ENCODE peak calls at places on chromosomes 12 and 14, in eight cellular contexts. M, B, D, X, N, G, C and Q are unnamed samples.

GRCh38 chr14:67335781-67336180 is 23.8 kb downstream of the ATP6V1D start:
- DNase-seq in C (peak; percentile 15), D (no peak), M (peak; percentile 36), X (no peak), B (no peak), N (no peak), G (no peak), Q (no peak)

GRCh38 chr12:89862511-89863331 is 154.1 kb upstream of the ATP2B1 start:
- DNase-seq in G (peak; percentile 32), D (no peak), M (no peak), N (peak; percentile 42), X (peak; percentile 28), C (no peak), B (no peak), Q (no peak)

GRCh38 chr14:34111933-34112332 is 161.1 kb upstream of the EGLN3 start:
- DNase-seq in B (no peak), D (no peak), G (no peak), X (no peak), C (no peak), N (no peak), M (no peak), Q (no peak)

GRCh38 chr12:75979181-75979580 is 52.4 kb downstream of the PHLDA1 start:
- DNase-seq in D (no peak), C (no peak), M (no peak), B (no peak), G (no peak), X (no peak), N (no peak), Q (no peak)

GRCh38 chr12:7448099-7448498 is 4.1 kb upstream of the CD163L1 start:
- DNase-seq in M (no peak), C (no peak), D (no peak), X (no peak), B (no peak), G (no peak), N (no peak), Q (no peak)

GRCh38 chr12:65756956-65757511 is 67.2 kb upstream of the HMGA2 start:
- DNase-seq in M (no peak), X (no peak), G (no peak), B (no peak), C (no peak), N (no peak), D (no peak), Q (no peak)

GRCh38 chr12:15477761-15478160 is 155.5 kb downstream of the PTPRO start:
- DNase-seq in N (no peak), D (no peak), C (no peak), G (no peak), B (no peak), M (no peak), X (no peak), Q (no peak)

GRCh38 chr12:84058136-84058535 is 854.5 kb downstream of the SLC6A15 start:
- DNase-seq in N (no peak), C (no peak), D (no peak), X (peak; percentile 14), M (no peak), B (no peak), G (no peak), Q (no peak)

GRCh38 chr12:27604431-27604830 is 80.4 kb downstream of the PPFIBP1 start:
- DNase-seq in G (no peak), N (no peak), D (no peak), B (no peak), M (no peak), X (no peak), C (no peak), Q (no peak)

GRCh38 chr14:20332386-20332945 is 613 bp downstream of the CCNB1IP1 start:
- DNase-seq in D (no peak), G (no peak), X (peak; percentile 31), N (peak; percentile 11), C (no peak), B (no peak), M (no peak), Q (peak; percentile 34)

GRCh38 chr12:86698581-86698980 is 442.4 kb upstream of the MGAT4C start:
- DNase-seq in D (no peak), G (no peak), N (no peak), B (no peak), M (no peak), X (no peak), C (no peak), Q (no peak)

GRCh38 chr14:96148631-96149030 is 56.0 kb upstream of the BDKRB2 start:
- DNase-seq in D (no peak), G (no peak), N (no peak), C (no peak), X (no peak), B (peak; percentile 40), M (no peak), Q (peak; percentile 26)

GRCh38 chr12:89709994-89710872 is 1.6 kb upstream of the ATP2B1 start:
- DNase-seq in M (no peak), D (peak; percentile 60), C (peak; percentile 31), X (peak; percentile 63), B (peak; percentile 87), N (peak; percentile 67), G (no peak), Q (peak; percentile 61)

GRCh38 chr12:96766232-96766631 is 140.8 kb upstream of the NEDD1 start:
- DNase-seq in G (no peak), C (no peak), N (no peak), M (no peak), B (no peak), X (no peak), D (no peak), Q (no peak)

GRCh38 chr14:69675877-69676416 is 64.6 kb downstream of the SUSD6 start:
- DNase-seq in M (no peak), B (no peak), D (no peak), X (no peak), C (no peak), N (no peak), G (no peak), Q (no peak)

GRCh38 chr12:117380083-117380482 is 18.7 kb upstream of the NOS1 start:
- DNase-seq in C (no peak), X (peak; percentile 41), D (no peak), B (no peak), G (no peak), M (no peak), N (no peak), Q (no peak)

GRCh38 chr14:104284107-104284592 is 145.8 kb downstream of the KIF26A start:
- DNase-seq in C (no peak), M (no peak), N (no peak), B (peak; percentile 57), X (no peak), G (peak; percentile 14), D (no peak), Q (peak; percentile 2)

GRCh38 chr12:108855284-108856169 is 1.9 kb downstream of the SSH1 start:
- DNase-seq in X (peak; percentile 55), M (no peak), G (no peak), C (no peak), B (no peak), N (no peak), D (no peak), Q (no peak)
- TF ChIP-seq CTCF in X (no peak), M (no peak), G (no peak), C (no peak), B (no peak), N (no peak), D (no peak), Q (no peak)

DNA sequence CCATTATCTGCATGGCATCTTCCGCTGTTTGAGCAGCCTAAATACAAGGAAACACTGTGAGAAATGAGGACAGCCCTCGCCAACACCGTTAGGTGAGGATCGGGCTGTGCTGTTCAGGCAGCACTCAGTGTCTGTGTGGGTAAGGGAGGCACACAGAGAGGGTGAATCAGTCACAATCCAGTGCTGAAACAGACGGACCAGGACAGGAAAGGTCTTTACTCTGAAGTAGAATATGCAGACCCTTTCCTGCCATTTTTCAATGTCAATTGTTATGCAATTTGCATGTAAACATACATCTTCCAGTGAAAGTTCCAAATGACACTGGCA is 53.0 kb upstream of the VPS33A start:
- DNase-seq in G (no peak), N (no peak), C (no peak), B (no peak), M (no peak), D (no peak), X (no peak), Q (no peak)
- H3K27ac ChIP-seq in G (peak overlapping the region; percentile 39), N (peak overlapping the region; percentile 24), C (no peak overlapping the region), B (peak overlapping the region; percentile 47), M (no peak overlapping the region), D (no peak overlapping the region), X (no peak overlapping the region), Q (no peak overlapping the region)

GRCh38 chr14:94345344-94346072 is 22.4 kb upstream of the SERPINA6 start:
- DNase-seq in X (no peak), B (no peak), D (no peak), M (peak; percentile 76), C (peak; percentile 82), G (no peak), N (no peak), Q (no peak)
- TF ChIP-seq POLR2A in X (no peak), B (no peak), D (no peak), M (no peak), C (no peak), G (no peak), N (no peak), Q (no peak)

DNA sequence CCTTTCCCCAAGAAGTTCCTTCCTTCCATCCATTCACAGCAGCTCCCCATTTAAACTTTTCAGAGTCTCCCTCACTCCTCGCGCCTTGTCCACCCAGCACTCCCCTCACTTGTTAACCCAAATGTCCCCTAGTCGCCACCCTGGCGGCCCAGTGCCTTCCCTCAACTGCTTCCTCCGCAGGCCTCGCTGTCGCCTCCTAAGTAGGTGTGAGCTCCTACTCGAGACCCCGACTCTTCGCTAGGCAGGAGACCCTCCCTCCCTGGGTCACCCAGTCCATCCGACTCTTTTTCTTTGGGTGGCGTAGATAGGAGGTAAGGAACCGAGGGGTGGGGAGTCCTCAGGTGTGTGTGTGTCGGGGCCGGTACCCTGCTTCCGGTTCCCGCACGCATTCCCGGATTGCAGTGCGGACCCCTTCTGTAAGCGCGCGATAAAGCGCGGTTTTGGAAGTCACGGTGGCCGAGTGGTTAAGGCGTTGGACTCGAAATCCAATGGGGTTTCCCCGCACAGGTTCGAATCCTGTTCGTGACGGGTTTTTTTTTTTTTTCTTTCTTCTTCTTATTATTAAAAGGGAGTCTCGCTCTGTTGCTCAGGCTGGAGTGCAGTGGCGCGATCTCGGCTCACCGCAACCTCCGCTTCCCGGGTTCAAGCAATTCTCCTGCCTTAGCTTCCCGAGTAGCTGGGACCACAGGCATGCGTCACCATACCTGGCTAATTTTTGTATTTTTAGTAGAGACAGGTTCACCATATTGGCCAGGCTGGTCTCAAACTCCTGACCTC is 823 bp upstream of the SMARCC2 start:
- DNase-seq in B (peak; percentile 87), D (peak; percentile 86), G (peak; percentile 70), N (peak; percentile 86), C (peak; percentile 71), M (peak; percentile 90), X (peak; percentile 89), Q (peak; percentile 88)
- TF ChIP-seq CTCF in B (no peak), D (no peak), G (no peak), N (no peak), C (no peak), M (no peak), X (peak; percentile 24), Q (no peak)

DNA sequence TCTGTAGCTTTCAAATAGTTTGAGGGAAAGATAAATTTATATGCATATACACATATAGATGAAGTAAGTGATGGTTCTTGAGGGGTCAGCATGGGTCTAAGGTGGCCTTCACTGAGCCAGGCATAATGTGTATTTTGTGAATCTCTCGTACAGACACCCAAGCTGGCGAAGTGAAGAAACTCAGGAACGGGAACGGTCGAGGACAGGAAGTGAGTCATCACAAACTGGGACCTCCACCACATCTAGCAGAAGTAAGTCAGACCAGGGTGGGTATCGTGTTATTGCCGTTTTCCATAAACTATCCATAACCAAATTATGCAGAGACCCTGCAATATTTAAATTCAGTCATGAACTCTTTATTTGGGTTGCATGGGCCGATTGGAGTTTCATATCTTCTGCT is 15.4 kb upstream of the TNS2 start:
- DNase-seq in D (no peak), C (no peak), B (no peak), N (no peak), X (no peak), M (no peak), G (no peak), Q (no peak)
- H3K27ac ChIP-seq in D (no peak overlapping the region), C (no peak overlapping the region), B (no peak overlapping the region), N (no peak overlapping the region), X (no peak overlapping the region), M (no peak overlapping the region), G (peak overlapping the region; percentile 0), Q (no peak overlapping the region)